ENCODE peak calls at places on chromosomes 16 and 17, in five cellular contexts. One of them, this sample, is unnamed.

GRCh38 chr16:71357681-71358080 is 842 bp upstream of the CALB2 start:
- DNase-seq in colonic mucosa: no peak
- DNase-seq in HepG2: no peak
- DNase-seq in AG04450: no peak
- DNase-seq in tibial artery: no peak
- DNase-seq in this sample: no peak

GRCh38 chr16:84950906-84951305 is 60.4 kb downstream of the ZDHHC7 start:
- DNase-seq in colonic mucosa: no peak
- DNase-seq in HepG2: peak; percentile 69
- DNase-seq in AG04450: no peak
- DNase-seq in tibial artery: no peak
- DNase-seq in this sample: no peak

GRCh38 chr17:40121886-40122465 is at the start of gene MSL1:
- DNase-seq in colonic mucosa: peak; percentile 90
- DNase-seq in HepG2: peak; percentile 70
- DNase-seq in AG04450: no peak
- DNase-seq in tibial artery: peak; percentile 96
- DNase-seq in this sample: peak; percentile 85

GRCh38 chr17:76925333-76925935 is 57.2 kb downstream of the MGAT5B start:
- DNase-seq in colonic mucosa: no peak
- DNase-seq in HepG2: no peak
- DNase-seq in AG04450: no peak
- DNase-seq in tibial artery: no peak
- DNase-seq in this sample: peak; percentile 23

GRCh38 chr17:79341529-79341780 is 266.8 kb downstream of the ENGASE start:
- DNase-seq in colonic mucosa: no peak
- DNase-seq in HepG2: no peak
- DNase-seq in AG04450: no peak
- DNase-seq in tibial artery: no peak
- DNase-seq in this sample: no peak

GRCh38 chr17:4101127-4101798 is 41.6 kb downstream of the ZZEF1 start:
- DNase-seq in colonic mucosa: no peak
- DNase-seq in HepG2: no peak
- DNase-seq in AG04450: no peak
- DNase-seq in tibial artery: no peak
- DNase-seq in this sample: no peak

GRCh38 chr16:79158337-79158736 is 442.2 kb downstream of the MAF start:
- DNase-seq in colonic mucosa: no peak
- DNase-seq in HepG2: no peak
- DNase-seq in AG04450: no peak
- DNase-seq in tibial artery: no peak
- DNase-seq in this sample: no peak

GRCh38 chr17:56230660-56231059 is 77.4 kb downstream of the ANKFN1 start:
- DNase-seq in colonic mucosa: no peak
- DNase-seq in HepG2: no peak
- DNase-seq in AG04450: no peak
- DNase-seq in tibial artery: no peak
- DNase-seq in this sample: no peak

GRCh38 chr16:69561901-69562300 is 3.9 kb upstream of the NFAT5 start:
- DNase-seq in colonic mucosa: no peak
- DNase-seq in HepG2: peak; percentile 72
- DNase-seq in AG04450: no peak
- DNase-seq in tibial artery: no peak
- DNase-seq in this sample: no peak

GRCh38 chr16:69562818-69563217 is 2.9 kb upstream of the NFAT5 start:
- DNase-seq in colonic mucosa: no peak
- DNase-seq in HepG2: no peak
- DNase-seq in AG04450: no peak
- DNase-seq in tibial artery: no peak
- DNase-seq in this sample: no peak

GRCh38 chr16:69564845-69565610 is 738 bp upstream of the NFAT5 start:
- DNase-seq in colonic mucosa: no peak
- DNase-seq in HepG2: no peak
- DNase-seq in AG04450: no peak
- DNase-seq in tibial artery: no peak
- DNase-seq in this sample: no peak

GRCh38 chr16:69565611-69566436 is at the start of gene NFAT5:
- DNase-seq in colonic mucosa: peak; percentile 89
- DNase-seq in HepG2: peak; percentile 92
- DNase-seq in AG04450: peak; percentile 41
- DNase-seq in tibial artery: peak; percentile 94
- DNase-seq in this sample: peak; percentile 96

GRCh38 chr16:69563605-69564580 is 1.9 kb upstream of the NFAT5 start:
- DNase-seq in colonic mucosa: peak; percentile 22
- DNase-seq in HepG2: peak; percentile 49
- DNase-seq in AG04450: no peak
- DNase-seq in tibial artery: no peak
- DNase-seq in this sample: no peak
- H3K4me3 ChIP-seq in colonic mucosa: no peak overlapping the region
- H3K4me3 ChIP-seq in HepG2: peak overlapping the region; percentile 82
- H3K4me3 ChIP-seq in AG04450: no peak overlapping the region
- H3K4me3 ChIP-seq in tibial artery: no peak overlapping the region
- H3K4me3 ChIP-seq in this sample: peak overlapping the region; percentile 89

DNA sequence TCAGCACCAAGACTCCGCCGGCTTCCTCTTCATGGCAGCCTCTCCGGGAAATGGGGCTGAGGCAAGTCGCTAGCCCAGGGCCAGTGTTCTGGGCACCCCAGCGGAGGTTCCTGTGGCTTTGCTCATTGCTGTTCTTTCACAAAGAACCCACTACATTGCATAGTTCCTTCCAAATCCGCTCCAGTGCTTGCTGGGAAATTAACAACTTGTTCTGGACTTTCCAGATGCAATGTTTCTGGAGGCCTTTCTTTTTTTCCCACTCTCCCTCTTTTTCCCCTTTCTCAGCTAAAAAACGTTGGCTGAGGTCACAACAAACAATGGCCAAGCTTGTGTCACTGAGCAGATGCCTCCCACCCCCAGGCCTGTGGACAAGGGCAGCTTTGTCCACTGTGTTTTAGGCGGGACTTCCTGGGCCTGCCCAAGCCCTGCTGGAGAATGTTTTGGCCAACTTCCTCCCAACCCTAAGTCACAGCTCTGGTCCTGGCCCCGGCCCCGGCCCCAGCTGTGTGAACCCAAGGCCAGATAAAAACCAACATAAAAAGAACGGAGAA is 131.5 kb upstream of the RCVRN start:
- DNase-seq in colonic mucosa: peak; percentile 42
- DNase-seq in HepG2: peak; percentile 52
- DNase-seq in AG04450: no peak
- DNase-seq in tibial artery: no peak
- DNase-seq in this sample: no peak
- H3K4me3 ChIP-seq in colonic mucosa: no peak overlapping the region
- H3K4me3 ChIP-seq in HepG2: no peak overlapping the region
- H3K4me3 ChIP-seq in AG04450: no peak overlapping the region
- H3K4me3 ChIP-seq in tibial artery: peak overlapping the region; percentile 24
- H3K4me3 ChIP-seq in this sample: no peak overlapping the region

GRCh38 chr16:57527610-57528360 is 8.6 kb downstream of the CCDC102A start:
- DNase-seq in colonic mucosa: no peak
- DNase-seq in HepG2: no peak
- DNase-seq in AG04450: no peak
- DNase-seq in tibial artery: peak; percentile 44
- DNase-seq in this sample: no peak
- H3K4me3 ChIP-seq in colonic mucosa: no peak overlapping the region
- H3K4me3 ChIP-seq in HepG2: no peak overlapping the region
- H3K4me3 ChIP-seq in AG04450: no peak overlapping the region
- H3K4me3 ChIP-seq in tibial artery: no peak overlapping the region
- H3K4me3 ChIP-seq in this sample: peak overlapping the region; percentile 70

GRCh38 chr16:57937861-57938260 is 33.1 kb downstream of the CNGB1 start:
- DNase-seq in colonic mucosa: no peak
- DNase-seq in HepG2: no peak
- DNase-seq in AG04450: no peak
- DNase-seq in tibial artery: no peak
- DNase-seq in this sample: no peak

GRCh38 chr16:57938936-57939871 is 31.7 kb downstream of the CNGB1 start:
- DNase-seq in colonic mucosa: peak; percentile 72
- DNase-seq in HepG2: peak; percentile 22
- DNase-seq in AG04450: no peak
- DNase-seq in tibial artery: peak; percentile 79
- DNase-seq in this sample: no peak

GRCh38 chr16:57939872-57940224 is 31.1 kb downstream of the CNGB1 start:
- DNase-seq in colonic mucosa: no peak
- DNase-seq in HepG2: no peak
- DNase-seq in AG04450: no peak
- DNase-seq in tibial artery: no peak
- DNase-seq in this sample: no peak

GRCh38 chr16:57940382-57940966 is 30.5 kb downstream of the CNGB1 start:
- DNase-seq in colonic mucosa: no peak
- DNase-seq in HepG2: no peak
- DNase-seq in AG04450: no peak
- DNase-seq in tibial artery: no peak
- DNase-seq in this sample: no peak

DNA sequence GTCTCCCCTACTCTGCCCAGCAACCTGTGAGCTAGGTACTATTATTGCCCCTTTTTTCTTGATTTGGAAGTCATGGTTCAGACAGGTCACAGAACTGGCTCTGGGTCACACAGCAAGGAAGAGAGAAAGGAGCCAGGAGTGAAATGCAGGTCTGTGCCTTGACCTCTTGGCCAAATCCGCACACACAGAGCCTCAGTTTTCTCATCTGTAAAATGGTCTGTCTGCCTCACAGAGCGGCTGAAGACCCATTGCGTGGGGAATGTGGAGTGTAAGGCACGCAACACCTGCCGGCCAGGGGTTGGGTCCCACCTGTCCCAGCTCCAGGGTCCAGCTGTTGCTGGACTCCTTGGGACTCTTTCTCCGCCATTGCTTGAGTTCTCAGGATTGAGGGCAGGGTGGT is 32.4 kb downstream of the CNGB1 start:
- DNase-seq in colonic mucosa: no peak
- DNase-seq in HepG2: no peak
- DNase-seq in AG04450: no peak
- DNase-seq in tibial artery: no peak
- DNase-seq in this sample: no peak
- H3K4me3 ChIP-seq in colonic mucosa: no peak overlapping the region
- H3K4me3 ChIP-seq in HepG2: no peak overlapping the region
- H3K4me3 ChIP-seq in AG04450: no peak overlapping the region
- H3K4me3 ChIP-seq in tibial artery: no peak overlapping the region
- H3K4me3 ChIP-seq in this sample: no peak overlapping the region

GRCh38 chr16:2034695-2035430 is 8.2 kb downstream of the NHERF2 start:
- DNase-seq in colonic mucosa: no peak
- DNase-seq in HepG2: no peak
- DNase-seq in AG04450: no peak
- DNase-seq in tibial artery: no peak
- DNase-seq in this sample: no peak

GRCh38 chr16:2033057-2033911 is 6.6 kb downstream of the NHERF2 start:
- DNase-seq in colonic mucosa: no peak
- DNase-seq in HepG2: peak; percentile 53
- DNase-seq in AG04450: no peak
- DNase-seq in tibial artery: peak; percentile 91
- DNase-seq in this sample: no peak

GRCh38 chr16:2030036-2030435 is 3.3 kb downstream of the NHERF2 start:
- DNase-seq in colonic mucosa: no peak
- DNase-seq in HepG2: no peak
- DNase-seq in AG04450: no peak
- DNase-seq in tibial artery: no peak
- DNase-seq in this sample: no peak

GRCh38 chr16:2031081-2031577 is 4.4 kb downstream of the NHERF2 start:
- DNase-seq in colonic mucosa: no peak
- DNase-seq in HepG2: no peak
- DNase-seq in AG04450: no peak
- DNase-seq in tibial artery: no peak
- DNase-seq in this sample: no peak

GRCh38 chr16:2032285-2033056 is 5.8 kb downstream of the NHERF2 start:
- DNase-seq in colonic mucosa: no peak
- DNase-seq in HepG2: no peak
- DNase-seq in AG04450: no peak
- DNase-seq in tibial artery: no peak
- DNase-seq in this sample: no peak
- H3K4me3 ChIP-seq in colonic mucosa: no peak overlapping the region
- H3K4me3 ChIP-seq in HepG2: no peak overlapping the region
- H3K4me3 ChIP-seq in AG04450: no peak overlapping the region
- H3K4me3 ChIP-seq in tibial artery: peak overlapping the region; percentile 47
- H3K4me3 ChIP-seq in this sample: no peak overlapping the region

GRCh38 chr17:6374271-6374691 is 60.6 kb downstream of the AIPL1 start:
- DNase-seq in colonic mucosa: peak; percentile 12
- DNase-seq in HepG2: no peak
- DNase-seq in AG04450: no peak
- DNase-seq in tibial artery: no peak
- DNase-seq in this sample: peak; percentile 36
- H3K4me3 ChIP-seq in colonic mucosa: no peak overlapping the region
- H3K4me3 ChIP-seq in HepG2: no peak overlapping the region
- H3K4me3 ChIP-seq in AG04450: no peak overlapping the region
- H3K4me3 ChIP-seq in tibial artery: no peak overlapping the region
- H3K4me3 ChIP-seq in this sample: no peak overlapping the region

GRCh38 chr17:8384801-8385335 is 1.9 kb upstream of the RPL26 start:
- DNase-seq in colonic mucosa: no peak
- DNase-seq in HepG2: no peak
- DNase-seq in AG04450: peak; percentile 86
- DNase-seq in tibial artery: peak; percentile 38
- DNase-seq in this sample: peak; percentile 48
- H3K4me3 ChIP-seq in colonic mucosa: no peak overlapping the region
- H3K4me3 ChIP-seq in HepG2: no peak overlapping the region
- H3K4me3 ChIP-seq in AG04450: peak overlapping the region; percentile 7
- H3K4me3 ChIP-seq in tibial artery: no peak overlapping the region
- H3K4me3 ChIP-seq in this sample: no peak overlapping the region

DNA sequence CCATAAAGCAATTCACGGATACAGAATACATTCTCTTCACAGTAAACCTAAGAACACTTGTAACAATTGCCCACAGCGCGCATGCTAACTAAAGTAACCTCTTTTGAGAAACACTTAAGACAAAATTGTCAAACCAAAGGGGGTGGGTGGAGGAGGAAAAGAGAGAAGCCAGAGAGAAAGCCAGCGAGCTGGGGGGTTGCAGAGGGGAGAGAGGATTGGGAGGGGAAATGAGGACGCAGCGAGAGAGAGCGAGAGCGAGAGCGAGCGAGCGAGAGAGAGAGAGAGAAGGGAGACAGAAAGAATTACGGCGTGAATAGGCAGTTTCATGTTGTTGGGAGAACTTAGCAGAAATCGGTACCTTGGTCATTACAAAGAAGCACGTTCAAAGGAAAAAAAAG is 1.6 kb upstream of the HOXB7 start:
- DNase-seq in colonic mucosa: no peak
- DNase-seq in HepG2: no peak
- DNase-seq in AG04450: no peak
- DNase-seq in tibial artery: no peak
- DNase-seq in this sample: no peak
- H3K4me3 ChIP-seq in colonic mucosa: peak overlapping the region; percentile 57
- H3K4me3 ChIP-seq in HepG2: no peak overlapping the region
- H3K4me3 ChIP-seq in AG04450: peak overlapping the region; percentile 67
- H3K4me3 ChIP-seq in tibial artery: peak overlapping the region; percentile 49
- H3K4me3 ChIP-seq in this sample: peak overlapping the region; percentile 70